ENCODE peak calls at places on chromosome 6, in six cellular contexts. One of them, this sample, is unnamed.

GRCh38 chr6:136550330-136551071 is at the start of gene MAP7:
- DNase-seq in K562: peak
- DNase-seq in H9: peak
- DNase-seq in mammary epithelial cell: peak
- DNase-seq in IMR-90: peak
- DNase-seq in neural progenitor cell: peak
- DNase-seq in this sample: peak

GRCh38 chr6:33897193-33897479 is 93.3 kb upstream of the MLN start:
- DNase-seq in K562: no peak
- DNase-seq in H9: no peak
- DNase-seq in mammary epithelial cell: no peak
- DNase-seq in IMR-90: no peak
- DNase-seq in neural progenitor cell: no peak
- DNase-seq in this sample: no peak

GRCh38 chr6:104682722-104683643 is 176.7 kb downstream of the HACE1 start:
- DNase-seq in K562: peak
- DNase-seq in H9: peak
- DNase-seq in mammary epithelial cell: peak
- DNase-seq in IMR-90: peak
- DNase-seq in neural progenitor cell: peak
- DNase-seq in this sample: peak

GRCh38 chr6:52759085-52759484 is 4.2 kb downstream of the GSTA2 start:
- DNase-seq in K562: no peak
- DNase-seq in H9: no peak
- DNase-seq in mammary epithelial cell: no peak
- DNase-seq in IMR-90: no peak
- DNase-seq in neural progenitor cell: no peak
- DNase-seq in this sample: peak

GRCh38 chr6:2309138-2309537 is 63.7 kb upstream of the GMDS start:
- DNase-seq in K562: no peak
- DNase-seq in H9: no peak
- DNase-seq in mammary epithelial cell: no peak
- DNase-seq in IMR-90: no peak
- DNase-seq in neural progenitor cell: no peak
- DNase-seq in this sample: no peak

GRCh38 chr6:71349395-71349794 is 60.8 kb downstream of the OGFRL1 start:
- DNase-seq in K562: peak
- DNase-seq in H9: no peak
- DNase-seq in mammary epithelial cell: no peak
- DNase-seq in IMR-90: peak
- DNase-seq in neural progenitor cell: peak
- DNase-seq in this sample: peak

GRCh38 chr6:89242574-89243330 is 25.6 kb upstream of the GABRR1 start:
- DNase-seq in K562: no peak
- DNase-seq in H9: peak
- DNase-seq in mammary epithelial cell: peak
- DNase-seq in IMR-90: peak
- DNase-seq in neural progenitor cell: peak
- DNase-seq in this sample: peak

GRCh38 chr6:134363323-134364039 is 45.6 kb upstream of the SGK1 start:
- DNase-seq in K562: no peak
- DNase-seq in H9: no peak
- DNase-seq in mammary epithelial cell: peak
- DNase-seq in IMR-90: peak
- DNase-seq in neural progenitor cell: no peak
- DNase-seq in this sample: peak

GRCh38 chr6:38510205-38510604 is 129.5 kb downstream of the BTBD9 start:
- DNase-seq in K562: no peak
- DNase-seq in H9: no peak
- DNase-seq in mammary epithelial cell: peak
- DNase-seq in IMR-90: peak
- DNase-seq in neural progenitor cell: no peak
- DNase-seq in this sample: peak

GRCh38 chr6:88220493-88220892 is 54.3 kb upstream of the CNR1 start:
- DNase-seq in K562: peak
- DNase-seq in H9: no peak
- DNase-seq in mammary epithelial cell: peak
- DNase-seq in IMR-90: no peak
- DNase-seq in neural progenitor cell: peak
- DNase-seq in this sample: peak

GRCh38 chr6:133097208-133097607 is 143.9 kb upstream of the EYA4 start:
- DNase-seq in K562: no peak
- DNase-seq in H9: no peak
- DNase-seq in mammary epithelial cell: peak
- DNase-seq in IMR-90: no peak
- DNase-seq in neural progenitor cell: no peak
- DNase-seq in this sample: no peak
- H2AFZ ChIP-seq in K562: no peak
- H2AFZ ChIP-seq in H9: no peak
- H2AFZ ChIP-seq in mammary epithelial cell: peak
- H2AFZ ChIP-seq in IMR-90: no peak
- H2AFZ ChIP-seq in neural progenitor cell: no peak
- H2AFZ ChIP-seq in this sample: no peak

DNA sequence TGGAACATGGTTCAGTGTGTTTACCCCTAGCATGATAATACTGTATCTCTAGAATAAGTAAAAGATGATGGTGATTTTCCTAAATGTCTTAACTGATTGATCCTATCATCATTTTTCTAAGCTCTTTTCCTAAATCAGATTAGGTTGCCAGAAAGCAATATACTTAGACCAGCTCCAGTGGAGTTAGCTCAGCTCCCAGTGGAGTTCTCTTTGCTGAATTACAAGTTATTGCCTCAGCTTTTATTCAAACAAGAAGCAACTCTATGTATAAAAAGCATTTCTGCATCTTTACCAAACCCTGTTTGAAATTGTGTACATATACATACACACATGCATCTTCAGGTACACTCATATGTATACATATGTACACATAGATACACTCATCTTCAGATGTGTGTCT is 44.9 kb downstream of the SNX9 start:
- DNase-seq in K562: no peak
- DNase-seq in H9: no peak
- DNase-seq in mammary epithelial cell: no peak
- DNase-seq in IMR-90: no peak
- DNase-seq in neural progenitor cell: no peak
- DNase-seq in this sample: no peak
- H3K9ac ChIP-seq in K562: no peak
- H3K9ac ChIP-seq in H9: no peak
- H3K9ac ChIP-seq in mammary epithelial cell: no peak
- H3K9ac ChIP-seq in IMR-90: no peak
- H3K9ac ChIP-seq in neural progenitor cell: no peak
- H3K9ac ChIP-seq in this sample: no peak

GRCh38 chr6:53919881-53920360 is 125.1 kb downstream of the LRRC1 start:
- DNase-seq in K562: no peak
- DNase-seq in H9: no peak
- DNase-seq in mammary epithelial cell: no peak
- DNase-seq in IMR-90: no peak
- DNase-seq in neural progenitor cell: no peak
- DNase-seq in this sample: no peak

GRCh38 chr6:53921639-53922038 is 126.8 kb downstream of the LRRC1 start:
- DNase-seq in K562: no peak
- DNase-seq in H9: no peak
- DNase-seq in mammary epithelial cell: no peak
- DNase-seq in IMR-90: no peak
- DNase-seq in neural progenitor cell: no peak
- DNase-seq in this sample: no peak

GRCh38 chr6:53918854-53919253 is 124.0 kb downstream of the LRRC1 start:
- DNase-seq in K562: no peak
- DNase-seq in H9: no peak
- DNase-seq in mammary epithelial cell: no peak
- DNase-seq in IMR-90: no peak
- DNase-seq in neural progenitor cell: no peak
- DNase-seq in this sample: no peak

GRCh38 chr6:53922571-53922981 is 127.8 kb downstream of the LRRC1 start:
- DNase-seq in K562: no peak
- DNase-seq in H9: peak
- DNase-seq in mammary epithelial cell: no peak
- DNase-seq in IMR-90: no peak
- DNase-seq in neural progenitor cell: peak
- DNase-seq in this sample: no peak

DNA sequence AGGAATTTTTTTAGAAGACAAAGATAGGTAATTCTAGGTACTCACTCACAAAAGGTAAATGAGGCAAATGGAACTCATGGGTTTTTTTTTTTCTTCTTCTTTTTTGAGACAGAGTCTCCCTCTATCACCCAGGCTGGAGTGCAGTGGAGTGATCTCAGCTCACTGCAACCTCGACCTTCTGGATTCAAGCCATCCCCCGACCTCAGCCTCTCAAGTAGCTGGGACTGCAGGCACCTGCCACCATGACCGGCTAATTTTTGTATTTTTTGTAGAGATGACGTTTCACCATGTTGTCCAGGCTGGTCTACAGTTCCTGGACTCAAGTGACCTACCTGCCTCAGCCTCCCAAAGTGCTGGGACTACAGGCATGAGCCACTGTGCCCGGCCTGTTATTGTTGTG is 126.1 kb downstream of the LRRC1 start:
- DNase-seq in K562: no peak
- DNase-seq in H9: no peak
- DNase-seq in mammary epithelial cell: no peak
- DNase-seq in IMR-90: no peak
- DNase-seq in neural progenitor cell: no peak
- DNase-seq in this sample: no peak
- H3K4me2 ChIP-seq in K562: no peak
- H3K4me2 ChIP-seq in H9: no peak
- H3K4me2 ChIP-seq in mammary epithelial cell: no peak
- H3K4me2 ChIP-seq in IMR-90: no peak
- H3K4me2 ChIP-seq in neural progenitor cell: no peak
- H3K4me2 ChIP-seq in this sample: no peak

GRCh38 chr6:168648730-168649129 is 207.7 kb downstream of the SMOC2 start:
- DNase-seq in K562: no peak
- DNase-seq in H9: no peak
- DNase-seq in mammary epithelial cell: no peak
- DNase-seq in IMR-90: no peak
- DNase-seq in neural progenitor cell: no peak
- DNase-seq in this sample: no peak
- H2AFZ ChIP-seq in K562: no peak
- H2AFZ ChIP-seq in H9: no peak
- H2AFZ ChIP-seq in mammary epithelial cell: no peak
- H2AFZ ChIP-seq in IMR-90: no peak
- H2AFZ ChIP-seq in neural progenitor cell: no peak
- H2AFZ ChIP-seq in this sample: no peak

DNA sequence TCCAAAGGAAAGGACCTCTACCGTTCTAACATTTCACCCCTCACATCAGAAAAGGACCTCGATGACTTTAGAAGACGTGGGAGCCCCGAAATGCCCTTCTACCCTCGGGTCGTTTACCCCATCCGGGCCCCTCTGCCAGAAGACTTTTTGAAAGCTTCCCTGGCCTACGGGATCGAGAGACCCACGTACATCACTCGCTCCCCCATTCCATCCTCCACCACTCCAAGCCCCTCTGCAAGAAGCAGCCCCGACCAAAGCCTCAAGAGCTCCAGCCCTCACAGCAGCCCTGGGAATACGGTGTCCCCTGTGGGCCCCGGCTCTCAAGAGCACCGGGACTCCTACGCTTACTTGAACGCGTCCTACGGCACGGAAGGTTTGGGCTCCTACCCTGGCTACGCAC is 18.8 kb downstream of the PRDM1 start:
- DNase-seq in K562: no peak
- DNase-seq in H9: no peak
- DNase-seq in mammary epithelial cell: no peak
- DNase-seq in IMR-90: no peak
- DNase-seq in neural progenitor cell: no peak
- DNase-seq in this sample: no peak
- H3K9ac ChIP-seq in K562: no peak
- H3K9ac ChIP-seq in H9: no peak
- H3K9ac ChIP-seq in mammary epithelial cell: no peak
- H3K9ac ChIP-seq in IMR-90: no peak
- H3K9ac ChIP-seq in neural progenitor cell: no peak
- H3K9ac ChIP-seq in this sample: no peak

DNA sequence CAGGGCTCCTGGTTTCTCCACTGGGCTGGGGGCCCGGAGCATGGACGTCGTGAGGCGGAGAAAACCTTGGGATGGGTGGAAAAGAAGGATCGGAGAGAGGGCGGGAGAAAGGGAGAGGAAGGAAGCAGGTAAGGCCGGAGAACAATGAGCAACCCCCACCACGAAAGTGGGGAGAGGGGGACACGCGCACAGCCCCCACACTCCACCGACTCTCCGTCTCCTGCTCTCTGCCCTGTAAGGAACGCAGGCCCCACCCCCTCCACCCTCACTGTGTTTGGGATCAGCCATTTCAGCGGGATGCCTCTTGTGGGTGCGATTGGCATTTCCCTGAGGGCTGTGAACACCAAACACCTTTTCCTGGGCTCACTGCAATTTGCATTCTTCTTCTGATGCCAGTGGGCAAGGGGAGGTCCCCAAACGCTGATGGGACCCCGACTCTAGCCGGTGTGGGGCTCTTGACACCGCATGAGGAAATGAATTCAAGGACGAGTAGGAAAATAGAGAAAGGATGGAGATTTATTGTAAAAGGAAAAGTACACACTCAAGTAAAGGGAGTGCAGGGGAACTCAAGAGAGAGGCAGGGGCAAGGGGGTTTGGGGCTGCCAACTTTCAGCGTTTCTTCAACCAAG is 13.0 kb upstream of the RAET1L start:
- DNase-seq in K562: no peak
- DNase-seq in H9: peak
- DNase-seq in mammary epithelial cell: peak
- DNase-seq in IMR-90: no peak
- DNase-seq in neural progenitor cell: peak
- DNase-seq in this sample: no peak
- H3K4me2 ChIP-seq in K562: no peak
- H3K4me2 ChIP-seq in H9: peak
- H3K4me2 ChIP-seq in mammary epithelial cell: peak
- H3K4me2 ChIP-seq in IMR-90: no peak
- H3K4me2 ChIP-seq in neural progenitor cell: peak
- H3K4me2 ChIP-seq in this sample: no peak

GRCh38 chr6:12749531-12750379 is 33.2 kb downstream of the PHACTR1 start:
- DNase-seq in K562: no peak
- DNase-seq in H9: peak
- DNase-seq in mammary epithelial cell: no peak
- DNase-seq in IMR-90: no peak
- DNase-seq in neural progenitor cell: peak
- DNase-seq in this sample: peak
- H2AFZ ChIP-seq in K562: no peak
- H2AFZ ChIP-seq in H9: no peak
- H2AFZ ChIP-seq in mammary epithelial cell: no peak
- H2AFZ ChIP-seq in IMR-90: no peak
- H2AFZ ChIP-seq in neural progenitor cell: peak
- H2AFZ ChIP-seq in this sample: no peak

GRCh38 chr6:28606424-28607391 is 81.0 kb downstream of the GPX5 start:
- DNase-seq in K562: peak
- DNase-seq in H9: peak
- DNase-seq in mammary epithelial cell: peak
- DNase-seq in IMR-90: peak
- DNase-seq in neural progenitor cell: peak
- DNase-seq in this sample: peak
- H3K9ac ChIP-seq in K562: no peak
- H3K9ac ChIP-seq in H9: peak
- H3K9ac ChIP-seq in mammary epithelial cell: no peak
- H3K9ac ChIP-seq in IMR-90: no peak
- H3K9ac ChIP-seq in neural progenitor cell: no peak
- H3K9ac ChIP-seq in this sample: no peak

GRCh38 chr6:43924222-43924702 is 154.3 kb downstream of the VEGFA start:
- DNase-seq in K562: no peak
- DNase-seq in H9: no peak
- DNase-seq in mammary epithelial cell: peak
- DNase-seq in IMR-90: peak
- DNase-seq in neural progenitor cell: no peak
- DNase-seq in this sample: peak
- H3K4me2 ChIP-seq in K562: no peak
- H3K4me2 ChIP-seq in H9: no peak
- H3K4me2 ChIP-seq in mammary epithelial cell: peak
- H3K4me2 ChIP-seq in IMR-90: no peak
- H3K4me2 ChIP-seq in neural progenitor cell: no peak
- H3K4me2 ChIP-seq in this sample: peak